ENCODE peak calls at places on chromosomes 6 and 20, in ten cellular contexts. R, F, E, S, M, O, T, L, Z and N are unnamed samples.

GRCh38 chr6:71347119-71347518 is 58.5 kb downstream of the OGFRL1 start:
- DNase-seq in E (no peak), F (no peak), O (no peak), Z (no peak), S (no peak), L (no peak), M (no peak), R (no peak), T (no peak), N (no peak)

GRCh38 chr6:79704200-79704599 is 73.1 kb downstream of the SH3BGRL2 start:
- DNase-seq in E (no peak), F (no peak), Z (no peak), L (no peak), M (no peak), R (no peak), S (no peak), T (no peak), O (no peak), N (no peak)

GRCh38 chr6:14135865-14136539 is 18.4 kb downstream of the CD83 start:
- DNase-seq in Z (no peak), F (no peak), T (peak; percentile 82), E (no peak), R (no peak), O (no peak), M (no peak), L (no peak), S (no peak), N (no peak)

GRCh38 chr6:100678027-100678426 is 203.1 kb downstream of the ASCC3 start:
- DNase-seq in T (no peak), O (no peak), S (no peak), Z (peak; percentile 36), E (peak; percentile 23), M (no peak), R (no peak), F (no peak), L (no peak), N (no peak)

GRCh38 chr6:163964778-163965177 is 550.3 kb downstream of the QKI start:
- DNase-seq in E (no peak), R (no peak), T (no peak), M (no peak), S (no peak), F (no peak), L (no peak), O (no peak), Z (no peak), N (no peak)

GRCh38 chr20:22341508-22341907 is 242.9 kb downstream of the FOXA2 start:
- DNase-seq in F (no peak), E (peak; percentile 34), M (no peak), O (no peak), R (no peak), L (peak; percentile 73), S (no peak), Z (no peak), T (no peak), N (peak; percentile 9)

GRCh38 chr6:9766240-9766915 is 648.5 kb downstream of the TFAP2A start:
- DNase-seq in T (no peak), L (peak; percentile 79), O (no peak), S (no peak), M (no peak), R (no peak), E (peak; percentile 36), F (peak; percentile 51), Z (peak; percentile 63), N (peak; percentile 9)

GRCh38 chr6:116189472-116189871 is 63.5 kb upstream of the COL10A1 start:
- DNase-seq in O (no peak), L (no peak), E (no peak), T (no peak), M (no peak), Z (no peak), R (no peak), F (no peak), S (no peak), N (no peak)

GRCh38 chr6:19502301-19502700 is 334.9 kb upstream of the ID4 start:
- DNase-seq in Z (peak; percentile 6), R (no peak), O (no peak), L (no peak), E (no peak), S (no peak), F (no peak), M (no peak), T (no peak), N (no peak)

GRCh38 chr20:22744341-22745193 is 160.2 kb upstream of the FOXA2 start:
- DNase-seq in F (no peak), T (no peak), O (no peak), L (no peak), R (no peak), S (no peak), E (no peak), Z (peak; percentile 33), M (no peak), N (no peak)